ENCODE peak calls at places on chromosomes 13 and 19, in ten cellular contexts. Z is activated CD4-positive, CD25-positive, alpha-beta regulatory T cell; A is GM12892; O is GOT3; Y is stimulated activated CD8-positive, alpha-beta memory T cell treated with anti-CD3 and anti-CD28 coated beads, Interleukin-7, amount 100 ng/mL, for 1 hour; M is epithelial cell of prostate; E is astrocyte of the hippocampus; S is neural progenitor cell; P is AG04450; N is frontal cortex. H is an unnamed sample.

GRCh38 chr13:112771877-112772538 is 82.2 kb downstream of the ATP11A start:
- DNase-seq in E (no peak), Z (no peak), N (no peak), Y (no peak), P (no peak), A (no peak), O (no peak), M (no peak), S (no peak), H (no peak)

GRCh38 chr19:35509018-35509652 is 4.3 kb downstream of the DMKN start:
- DNase-seq in N (no peak), Z (no peak), O (no peak), P (no peak), A (peak), S (peak), Y (no peak), M (no peak), E (no peak), H (no peak)

GRCh38 chr13:112781881-112782361 is 92.1 kb downstream of the ATP11A start:
- DNase-seq in Z (no peak), S (no peak), M (no peak), O (no peak), P (no peak), N (no peak), Y (no peak), E (peak), A (no peak), H (no peak)

GRCh38 chr19:40392894-40393517 is 3.0 kb upstream of the HIPK4 start:
- DNase-seq in N (no peak), M (no peak), Y (no peak), Z (no peak), S (no peak), P (no peak), E (no peak), A (no peak), O (no peak), H (no peak)

GRCh38 chr19:29397748-29398147 is 128.0 kb upstream of the VSTM2B start:
- DNase-seq in O (no peak), E (no peak), S (no peak), N (no peak), P (no peak), A (no peak), Y (no peak), M (no peak), Z (no peak), H (no peak)

GRCh38 chr19:28466107-28467045 is 746.6 kb downstream of the UQCRFS1 start:
- DNase-seq in Y (peak), N (peak), Z (peak), O (no peak), P (no peak), M (no peak), E (peak), S (peak), A (no peak), H (peak)

GRCh38 chr19:13181747-13182388 is 31.7 kb downstream of the IER2 start:
- DNase-seq in A (no peak), M (no peak), O (no peak), E (peak), Y (no peak), S (no peak), N (peak), P (no peak), Z (no peak), H (no peak)

GRCh38 chr13:82938644-82939043 is 943.6 kb downstream of the SLITRK1 start:
- DNase-seq in M (no peak), N (no peak), P (no peak), A (no peak), Y (no peak), S (no peak), E (no peak), O (no peak), Z (no peak), H (no peak)

GRCh38 chr13:65856464-65856863 is 1373.7 kb downstream of the PCDH9 start:
- DNase-seq in N (no peak), P (peak), S (no peak), M (no peak), Z (no peak), Y (no peak), E (peak), O (no peak), A (no peak), H (no peak)

GRCh38 chr13:29538625-29538976 is 56.9 kb downstream of the SLC7A1 start:
- DNase-seq in S (no peak), Z (no peak), E (no peak), A (no peak), P (no peak), Y (no peak), N (no peak), M (no peak), O (no peak), H (no peak)

GRCh38 chr19:4390017-4390861 is 10.1 kb downstream of the SH3GL1 start:
- DNase-seq in Y (no peak), M (no peak), O (no peak), N (no peak), Z (no peak), A (no peak), E (peak), P (no peak), S (peak), H (no peak)

GRCh38 chr19:5621311-5621944 is 1.1 kb downstream of the SAFB2 start:
- DNase-seq in O (no peak), M (no peak), A (no peak), N (peak), Y (no peak), Z (no peak), P (no peak), S (no peak), E (no peak), H (no peak)

GRCh38 chr13:47420012-47420411 is 523.2 kb upstream of the HTR2A start:
- DNase-seq in Y (no peak), M (no peak), P (no peak), N (no peak), S (no peak), A (no peak), E (no peak), Z (no peak), O (no peak), H (no peak)

GRCh38 chr19:42018503-42019193 is 24.6 kb upstream of the ATP1A3 start:
- DNase-seq in S (no peak), M (no peak), Y (no peak), A (no peak), P (no peak), N (no peak), E (no peak), O (no peak), Z (no peak), H (no peak)

GRCh38 chr19:48962029-48962848 is 2.9 kb upstream of the FTL start:
- DNase-seq in O (no peak), A (peak), M (no peak), Y (no peak), P (no peak), N (peak), S (no peak), Z (peak), E (peak), H (no peak)